ENCODE peak calls at places on chromosome 5, in eight cellular contexts. B is OCI-LY7, T is lower lobe of right lung, C is fibroblast of the aortic adventitia, P is heart right ventricle, Q is BJ, V is mammary epithelial cell, M is adrenal gland. X is an unnamed sample.

GRCh38 chr5:43772601-43773031 is 169.6 kb downstream of the NNT start:
- DNase-seq in B (no peak), T (no peak), C (peak), P (no peak), Q (peak), V (peak), M (no peak), X (peak)

GRCh38 chr5:170522211-170523128 is 18.6 kb downstream of the KCNIP1 start:
- DNase-seq in B (no peak), T (no peak), C (peak), P (no peak), Q (peak), V (peak), M (no peak), X (peak)

GRCh38 chr5:40681351-40682311 is 1.9 kb downstream of the PTGER4 start:
- DNase-seq in B (no peak), T (peak), C (no peak), P (no peak), Q (no peak), V (no peak), M (peak), X (no peak)

GRCh38 chr5:138402640-138403039 is 36.2 kb upstream of the REEP2 start:
- DNase-seq in B (no peak), T (no peak), C (no peak), P (no peak), Q (no peak), V (no peak), M (no peak), X (no peak)

GRCh38 chr5:76766746-76767145 is 50.8 kb downstream of the F2R start:
- DNase-seq in B (no peak), T (no peak), C (peak), P (no peak), Q (no peak), V (peak), M (no peak), X (peak)

GRCh38 chr5:98483301-98483700 is 290.2 kb upstream of the RGMB start:
- DNase-seq in B (no peak), T (no peak), C (peak), P (no peak), Q (peak), V (no peak), M (no peak), X (no peak)

GRCh38 chr5:17180957-17181723 is 36.3 kb upstream of the BASP1 start:
- DNase-seq in B (no peak), T (no peak), C (peak), P (no peak), Q (peak), V (peak), M (no peak), X (peak)

GRCh38 chr5:80573062-80573461 is 3.0 kb upstream of the ANKRD34B start:
- DNase-seq in B (no peak), T (no peak), C (no peak), P (no peak), Q (no peak), V (no peak), M (no peak), X (no peak)

GRCh38 chr5:146005723-146006122 is 69.3 kb downstream of the SH3RF2 start:
- DNase-seq in B (no peak), T (no peak), C (peak), P (no peak), Q (no peak), V (no peak), M (no peak), X (no peak)

GRCh38 chr5:146006470-146006869 is 70.1 kb downstream of the SH3RF2 start:
- DNase-seq in B (no peak), T (no peak), C (no peak), P (no peak), Q (no peak), V (no peak), M (no peak), X (no peak)

GRCh38 chr5:146009020-146009419 is 72.6 kb downstream of the SH3RF2 start:
- DNase-seq in B (no peak), T (no peak), C (no peak), P (no peak), Q (no peak), V (no peak), M (no peak), X (no peak)

GRCh38 chr5:146007973-146008372 is 71.6 kb downstream of the SH3RF2 start:
- DNase-seq in B (no peak), T (no peak), C (no peak), P (no peak), Q (no peak), V (no peak), M (no peak), X (no peak)

GRCh38 chr5:146007270-146007669 is 70.9 kb downstream of the SH3RF2 start:
- DNase-seq in B (no peak), T (no peak), C (no peak), P (no peak), Q (no peak), V (no peak), M (peak), X (no peak)
- TF ChIP-seq CTCF in B (peak), T (no peak), C (no peak), P (no peak), Q (peak), V (peak), M (no peak), X (peak)

DNA sequence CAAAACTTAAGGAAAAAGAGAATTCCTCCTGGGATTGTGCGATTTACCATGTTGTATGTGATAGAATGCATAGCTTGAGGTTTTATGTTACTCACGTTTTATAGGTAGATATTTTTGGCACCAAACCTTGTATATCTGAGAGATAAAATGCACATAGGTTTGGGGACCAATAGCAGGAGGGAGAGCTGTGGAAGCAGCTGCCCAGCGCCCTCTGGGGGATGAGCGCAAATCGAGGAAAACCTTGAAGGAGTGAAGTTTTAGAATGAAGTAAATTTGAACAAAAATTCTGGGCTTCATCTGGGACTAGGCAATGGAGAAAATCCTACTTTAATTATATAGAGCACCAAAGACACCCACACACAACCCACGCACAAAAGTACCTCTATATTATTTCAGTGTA is 197.0 kb downstream of the ADCY2 start:
- DNase-seq in B (no peak), T (no peak), C (no peak), P (no peak), Q (no peak), V (no peak), M (no peak), X (no peak)
- TF ChIP-seq CTCF in B (peak), T (peak), C (no peak), P (no peak), Q (peak), V (no peak), M (no peak), X (peak)

GRCh38 chr5:179533024-179533423 is 17.3 kb upstream of the RUFY1 start:
- DNase-seq in B (no peak), T (no peak), C (no peak), P (no peak), Q (no peak), V (no peak), M (no peak), X (no peak)
- TF ChIP-seq CTCF in B (no peak), T (no peak), C (no peak), P (no peak), Q (no peak), V (no peak), M (no peak), X (no peak)

GRCh38 chr5:35339616-35340100 is 109.4 kb upstream of the PRLR start:
- DNase-seq in B (no peak), T (no peak), C (no peak), P (no peak), Q (no peak), V (no peak), M (no peak), X (peak)

GRCh38 chr5:35341189-35341588 is 110.9 kb upstream of the PRLR start:
- DNase-seq in B (no peak), T (no peak), C (no peak), P (no peak), Q (no peak), V (no peak), M (no peak), X (no peak)

GRCh38 chr5:35342664-35343063 is 112.4 kb upstream of the PRLR start:
- DNase-seq in B (no peak), T (no peak), C (no peak), P (no peak), Q (no peak), V (no peak), M (no peak), X (peak)

DNA sequence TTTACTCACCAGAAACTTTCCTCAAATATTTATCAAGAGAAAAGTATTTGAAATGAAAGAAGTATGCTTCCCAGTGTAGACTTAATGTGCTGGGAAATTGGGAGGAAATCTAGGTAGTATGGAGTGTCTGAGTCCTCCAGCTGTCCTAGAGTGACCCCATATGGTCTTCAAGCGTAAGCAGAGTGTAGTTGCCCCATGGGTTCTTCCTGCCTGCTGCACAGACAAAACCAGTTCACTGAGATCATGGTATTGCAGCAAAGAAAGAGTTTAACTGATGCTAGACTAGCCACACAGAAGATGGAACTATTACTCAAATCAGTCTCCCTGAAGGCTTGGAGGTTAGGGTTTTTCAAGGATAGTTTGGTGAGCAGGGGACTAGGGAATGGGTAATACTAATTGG is 114.9 kb upstream of the PRLR start:
- DNase-seq in B (no peak), T (no peak), C (no peak), P (no peak), Q (no peak), V (no peak), M (no peak), X (no peak)
- TF ChIP-seq CTCF in B (no peak), T (no peak), C (no peak), P (no peak), Q (no peak), V (no peak), M (no peak), X (peak)

DNA sequence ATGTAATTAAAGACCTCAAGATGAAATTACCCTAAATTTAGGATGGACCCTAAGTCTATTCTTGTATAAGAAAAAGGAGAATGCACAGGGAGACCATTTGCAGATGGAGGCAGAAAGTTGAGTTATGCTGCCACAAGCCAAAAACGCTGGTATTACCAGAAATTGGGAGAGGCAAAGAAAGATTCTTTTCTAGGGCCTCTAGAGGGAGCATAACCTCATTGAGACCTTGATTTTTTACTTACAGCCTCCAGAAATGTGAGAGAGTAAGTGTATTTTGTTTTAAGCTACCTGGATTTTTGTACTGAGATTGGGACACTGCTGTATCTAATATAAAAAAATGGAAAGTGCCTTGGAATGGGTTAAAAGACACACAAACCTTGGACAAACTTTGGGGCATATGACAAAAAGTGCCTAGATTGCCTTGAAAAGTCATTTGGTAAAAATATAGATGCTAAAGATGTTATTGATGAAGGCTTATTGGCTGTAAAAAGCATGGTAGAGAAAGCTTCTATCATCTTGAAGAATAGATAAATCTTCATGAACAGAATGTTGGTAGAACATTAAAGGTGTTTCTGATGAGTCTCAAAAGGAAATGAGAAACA is 174.7 kb upstream of the PRDM9 start:
- DNase-seq in B (no peak), T (no peak), C (no peak), P (no peak), Q (no peak), V (peak), M (no peak), X (peak)
- TF ChIP-seq CTCF in B (peak), T (no peak), C (no peak), P (no peak), Q (no peak), V (peak), M (no peak), X (peak)

GRCh38 chr5:32465076-32465475 is 20.5 kb upstream of the ZFR start:
- DNase-seq in B (no peak), T (no peak), C (no peak), P (no peak), Q (no peak), V (no peak), M (no peak), X (no peak)
- TF ChIP-seq CTCF in B (peak), T (no peak), C (no peak), P (no peak), Q (no peak), V (no peak), M (no peak), X (peak)

GRCh38 chr5:105684799-105685198 is 1985.9 kb downstream of the EFNA5 start:
- DNase-seq in B (no peak), T (no peak), C (no peak), P (no peak), Q (no peak), V (no peak), M (no peak), X (no peak)

GRCh38 chr5:105687493-105687892 is 1983.2 kb downstream of the EFNA5 start:
- DNase-seq in B (no peak), T (no peak), C (no peak), P (no peak), Q (no peak), V (no peak), M (no peak), X (no peak)

GRCh38 chr5:105688227-105688807 is 1982.4 kb downstream of the EFNA5 start:
- DNase-seq in B (no peak), T (no peak), C (no peak), P (no peak), Q (no peak), V (no peak), M (no peak), X (no peak)

GRCh38 chr5:105680858-105681257 is 1989.9 kb downstream of the EFNA5 start:
- DNase-seq in B (no peak), T (no peak), C (no peak), P (no peak), Q (no peak), V (no peak), M (no peak), X (no peak)

DNA sequence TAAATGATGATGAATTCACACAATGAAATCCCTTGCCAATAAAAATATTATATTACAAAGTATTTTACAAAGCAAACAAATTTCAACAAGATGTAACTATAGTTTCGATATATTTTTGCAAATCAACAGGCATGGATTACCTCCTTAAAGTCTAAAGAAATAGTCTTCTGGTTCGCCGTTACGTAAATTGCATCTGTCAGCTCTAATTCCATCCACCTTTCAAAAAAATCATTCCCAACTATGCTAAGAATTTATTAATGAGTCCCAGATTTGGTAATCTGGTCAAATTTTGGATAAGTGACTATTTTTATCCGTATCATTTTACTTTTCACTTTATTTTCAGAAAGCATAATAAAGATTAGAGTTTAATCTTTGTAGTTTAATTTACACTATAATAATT is 1984.9 kb downstream of the EFNA5 start:
- DNase-seq in B (no peak), T (no peak), C (no peak), P (no peak), Q (no peak), V (no peak), M (no peak), X (no peak)
- TF ChIP-seq CTCF in B (no peak), T (no peak), C (no peak), P (no peak), Q (no peak), V (no peak), M (no peak), X (no peak)

DNA sequence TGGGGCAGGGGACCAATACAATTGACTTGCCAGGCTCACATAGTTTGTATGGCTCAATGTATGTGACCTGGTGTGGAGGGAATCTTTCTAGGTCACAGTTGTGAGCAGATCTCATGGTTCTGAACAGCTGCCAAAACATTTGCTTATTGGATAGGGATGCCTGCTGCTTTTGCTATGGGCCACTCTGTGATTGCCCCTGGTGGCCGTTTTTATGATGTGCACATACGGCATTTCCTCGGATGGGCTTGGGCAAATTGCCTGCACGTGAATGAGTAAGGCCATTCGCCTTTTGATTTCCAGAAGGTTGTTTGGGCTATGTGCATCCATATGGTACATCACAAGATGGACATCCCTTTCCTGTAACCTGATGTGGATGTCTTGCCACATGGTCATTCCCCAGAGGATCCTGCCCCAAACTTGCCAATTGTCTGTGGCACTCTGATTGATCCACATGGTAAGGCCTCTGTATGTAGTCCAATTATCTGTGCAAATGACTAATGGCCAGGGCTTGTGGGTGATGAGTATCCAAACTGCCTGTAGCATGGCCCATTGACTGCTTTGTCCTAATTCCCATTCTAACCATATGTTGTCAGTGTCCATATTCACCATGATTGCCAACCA is 10.7 kb upstream of the SLC22A4 start:
- DNase-seq in B (peak), T (no peak), C (peak), P (peak), Q (no peak), V (peak), M (peak), X (no peak)
- TF ChIP-seq CTCF in B (peak), T (peak), C (peak), P (peak), Q (peak), V (peak), M (peak), X (peak)

DNA sequence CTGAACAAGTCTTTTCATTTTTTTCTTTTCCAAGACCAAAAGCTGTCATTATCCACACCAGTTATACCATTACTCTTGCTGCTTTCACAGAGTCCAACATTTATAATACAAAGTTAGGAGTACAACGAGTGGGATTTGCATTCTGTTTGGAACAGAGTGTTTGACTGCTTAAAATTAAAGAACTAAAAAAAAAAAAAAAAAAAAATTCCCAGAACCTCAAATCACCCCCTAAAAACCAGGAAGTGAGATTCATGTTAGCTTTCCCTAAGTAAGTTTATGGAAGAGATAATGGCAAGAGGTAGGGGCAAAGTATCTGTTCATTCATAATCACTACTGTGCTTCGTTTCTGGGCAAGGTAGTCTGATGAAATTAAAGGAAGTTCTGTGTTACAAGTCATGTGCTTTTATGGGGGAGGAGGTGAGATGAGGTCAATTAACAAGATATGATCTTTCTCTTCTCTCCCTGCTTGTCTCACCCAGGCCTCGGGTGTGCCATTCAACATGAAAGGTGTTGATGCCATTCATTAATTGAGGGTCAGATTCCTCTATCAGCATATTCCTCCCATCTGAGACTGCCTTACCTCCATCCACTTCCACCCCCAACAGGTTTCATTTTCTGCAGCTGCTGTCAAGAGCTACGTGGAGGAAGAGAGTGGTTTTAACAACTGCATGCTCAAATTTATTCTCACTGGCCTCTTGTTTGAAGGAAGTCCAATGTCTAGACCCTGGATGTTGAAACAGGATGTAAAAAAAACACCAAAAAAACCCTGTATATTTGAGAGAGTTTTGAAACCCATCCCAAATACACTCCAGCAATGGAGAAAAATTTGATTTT is 58.1 kb downstream of the MARCHF3 start:
- DNase-seq in B (peak), T (no peak), C (peak), P (no peak), Q (no peak), V (peak), M (no peak), X (no peak)
- TF ChIP-seq CTCF in B (no peak), T (no peak), C (no peak), P (no peak), Q (no peak), V (no peak), M (no peak), X (no peak)

GRCh38 chr5:8394965-8395364 is 526.0 kb downstream of the MTRR start:
- DNase-seq in B (no peak), T (no peak), C (no peak), P (no peak), Q (no peak), V (no peak), M (no peak), X (no peak)
- TF ChIP-seq CTCF in B (peak), T (no peak), C (no peak), P (no peak), Q (no peak), V (no peak), M (no peak), X (no peak)

X was measured in foreskin keratinocyte.